ENCODE peak calls at places on chromosome 18, in ten cellular contexts. Z is CD8-positive, alpha-beta T cell; Y is Peyer's patch; N is CD8-positive, alpha-beta memory T cell; R is kidney; V is GM23248; O is heart right ventricle; B is left ventricle myocardium inferior; W is lower lobe of right lung; G is CD4-positive, alpha-beta T cell. J is an unnamed sample.

GRCh38 chr18:70982292-70982691 is 693.4 kb downstream of the SOCS6 start:
- DNase-seq in Z (no peak), Y (no peak), N (no peak), R (no peak), V (no peak), O (no peak), B (no peak), W (no peak), G (no peak), J (no peak)

GRCh38 chr18:58687871-58688308 is 16.6 kb downstream of the MALT1 start:
- DNase-seq in Z (peak; percentile 61), Y (peak; percentile 69), N (peak; percentile 42), R (no peak), V (no peak), O (no peak), B (no peak), W (no peak), G (peak; percentile 40), J (peak; percentile 67)

GRCh38 chr18:8769509-8769908 is 64.2 kb downstream of the MTCL1 start:
- DNase-seq in Z (no peak), Y (peak; percentile 18), N (no peak), R (no peak), V (no peak), O (no peak), B (no peak), W (no peak), G (no peak), J (no peak)

GRCh38 chr18:59218018-59218417 is 1.9 kb upstream of the GRP start:
- DNase-seq in Z (no peak), Y (no peak), N (no peak), R (no peak), V (no peak), O (no peak), B (no peak), W (no peak), G (no peak), J (no peak)

GRCh38 chr18:32612651-32613050 is 142.0 kb upstream of the GAREM1 start:
- DNase-seq in Z (no peak), Y (no peak), N (no peak), R (no peak), V (no peak), O (no peak), B (no peak), W (no peak), G (no peak), J (no peak)

GRCh38 chr18:45686892-45687611 is 36.9 kb upstream of the SLC14A1 start:
- DNase-seq in Z (peak; percentile 58), Y (peak; percentile 86), N (peak; percentile 39), R (peak; percentile 77), V (no peak), O (no peak), B (no peak), W (peak; percentile 72), G (peak; percentile 30), J (no peak)

GRCh38 chr18:11034816-11035215 is 114.6 kb downstream of the PIEZO2 start:
- DNase-seq in Z (no peak), Y (no peak), N (no peak), R (no peak), V (peak; percentile 21), O (no peak), B (no peak), W (no peak), G (no peak), J (no peak)

GRCh38 chr18:9831046-9831722 is 54.6 kb upstream of the TXNDC2 start:
- DNase-seq in Z (no peak), Y (no peak), N (no peak), R (no peak), V (no peak), O (no peak), B (no peak), W (no peak), G (no peak), J (no peak)

GRCh38 chr18:3248062-3248669 is 565 bp downstream of the MYL12A start:
- DNase-seq in Z (no peak), Y (no peak), N (no peak), R (no peak), V (peak; percentile 72), O (peak; percentile 50), B (peak; percentile 27), W (no peak), G (peak; percentile 17), J (no peak)

GRCh38 chr18:14914771-14915170 is 166.8 kb downstream of the ANKRD30B start:
- DNase-seq in Z (no peak), Y (no peak), N (no peak), R (no peak), V (peak; percentile 7), O (no peak), B (no peak), W (no peak), G (no peak), J (no peak)

GRCh38 chr18:14914126-14914525 is 166.2 kb downstream of the ANKRD30B start:
- DNase-seq in Z (no peak), Y (no peak), N (no peak), R (no peak), V (no peak), O (no peak), B (no peak), W (no peak), G (no peak), J (no peak)

GRCh38 chr18:14917311-14917710 is 169.3 kb downstream of the ANKRD30B start:
- DNase-seq in Z (no peak), Y (no peak), N (no peak), R (no peak), V (no peak), O (no peak), B (no peak), W (no peak), G (no peak), J (no peak)

GRCh38 chr18:14916851-14917250 is 168.9 kb downstream of the ANKRD30B start:
- DNase-seq in Z (no peak), Y (no peak), N (no peak), R (no peak), V (no peak), O (no peak), B (no peak), W (no peak), G (no peak), J (no peak)

DNA sequence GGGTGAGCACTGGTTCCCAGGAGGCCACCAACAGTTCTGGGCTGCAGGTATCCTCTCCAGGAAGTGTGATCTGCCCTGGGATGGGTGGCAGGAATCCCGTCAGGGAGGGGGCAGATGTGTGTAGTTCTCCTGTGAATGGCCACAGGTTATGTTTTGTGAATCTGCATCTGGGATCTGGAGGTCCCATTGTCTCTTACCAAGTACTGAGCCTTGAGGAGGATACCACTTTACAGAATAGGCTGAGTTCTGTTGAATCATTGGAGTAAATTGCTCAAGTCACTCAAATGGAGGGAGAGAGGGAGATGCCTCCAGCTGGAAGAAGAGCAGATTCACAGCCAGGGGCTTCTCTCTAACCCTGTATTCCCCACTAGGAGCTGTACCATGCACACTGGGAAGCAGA is 168.2 kb downstream of the ANKRD30B start:
- DNase-seq in Z (no peak), Y (no peak), N (no peak), R (no peak), V (no peak), O (no peak), B (no peak), W (no peak), G (no peak), J (no peak)
- H3K9me3 ChIP-seq in Z (no peaks in the 10 kb centered on the region), Y (no peaks in the 10 kb centered on the region), N (no peaks in the 10 kb centered on the region), R (no peaks in the 10 kb centered on the region), V (no peaks in the 10 kb centered on the region), O (no peaks in the 10 kb centered on the region), B (no peaks in the 10 kb centered on the region), W (no peaks in the 10 kb centered on the region), G (no peaks in the 10 kb centered on the region), J (no peaks in the 10 kb centered on the region)

GRCh38 chr18:34740101-34740500 is 30.0 kb downstream of the DTNA start:
- DNase-seq in Z (no peak), Y (no peak), N (no peak), R (no peak), V (no peak), O (no peak), B (no peak), W (no peak), G (no peak), J (no peak)
- H3K9me3 ChIP-seq in Z (no peaks in the 10 kb centered on the region), Y (no peaks in the 10 kb centered on the region), N (no peaks in the 10 kb centered on the region), R (no peaks in the 10 kb centered on the region), V (no peaks in the 10 kb centered on the region), O (no peaks in the 10 kb centered on the region), B (no peaks in the 10 kb centered on the region), W (no peaks in the 10 kb centered on the region), G (no peaks in the 10 kb centered on the region), J (no peaks in the 10 kb centered on the region)

GRCh38 chr18:55136258-55136657 is 177.0 kb upstream of the CCDC68 start:
- DNase-seq in Z (no peak), Y (no peak), N (no peak), R (no peak), V (no peak), O (no peak), B (no peak), W (no peak), G (no peak), J (no peak)
- H3K9me3 ChIP-seq in Z (no peaks in the 10 kb centered on the region), Y (no peaks in the 10 kb centered on the region), N (no peaks in the 10 kb centered on the region), R (no peaks in the 10 kb centered on the region), V (no peaks in the 10 kb centered on the region), O (no peaks in the 10 kb centered on the region), B (no peaks in the 10 kb centered on the region), W (no peaks in the 10 kb centered on the region), G (no peaks in the 10 kb centered on the region), J (no peaks in the 10 kb centered on the region)

GRCh38 chr18:42255908-42256765 is 301.1 kb downstream of the PIK3C3 start:
- DNase-seq in Z (no peak), Y (no peak), N (no peak), R (no peak), V (no peak), O (no peak), B (no peak), W (no peak), G (no peak), J (no peak)
- H3K9me3 ChIP-seq in Z (no peaks in the 10 kb centered on the region), Y (no peaks in the 10 kb centered on the region), N (no peaks in the 10 kb centered on the region), R (no peaks in the 10 kb centered on the region), V (no peaks in the 10 kb centered on the region), O (peaks cover 7% of the 10 kb centered on the region), B (peaks cover 21% of the 10 kb centered on the region), W (no peaks in the 10 kb centered on the region), G (no peaks in the 10 kb centered on the region), J (no peaks in the 10 kb centered on the region)

DNA sequence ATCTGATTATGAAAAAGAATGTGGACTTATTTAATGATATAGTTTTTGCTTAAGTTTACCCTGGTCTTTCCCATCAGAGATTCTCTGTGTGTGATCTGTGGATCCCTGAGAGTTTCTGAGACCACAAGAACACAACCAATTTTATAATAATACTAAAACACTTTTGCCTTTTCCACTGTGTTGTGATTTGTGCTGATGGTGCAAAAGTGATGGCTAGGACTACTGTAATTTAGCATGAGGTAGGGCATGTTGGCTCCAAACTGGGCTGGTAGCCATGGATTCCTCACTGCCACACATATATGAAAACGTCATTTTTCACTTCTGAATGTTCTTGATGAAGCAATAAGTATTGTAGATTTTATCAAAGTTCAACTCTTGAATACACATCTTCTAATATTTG is 15.2 kb upstream of the SERPINB3 start:
- DNase-seq in Z (no peak), Y (no peak), N (no peak), R (no peak), V (peak; percentile 44), O (no peak), B (no peak), W (no peak), G (no peak), J (no peak)
- H3K9me3 ChIP-seq in Z (no peaks in the 10 kb centered on the region), Y (no peaks in the 10 kb centered on the region), N (no peaks in the 10 kb centered on the region), R (no peaks in the 10 kb centered on the region), V (no peaks in the 10 kb centered on the region), O (no peaks in the 10 kb centered on the region), B (no peaks in the 10 kb centered on the region), W (no peaks in the 10 kb centered on the region), G (no peaks in the 10 kb centered on the region), J (no peaks in the 10 kb centered on the region)

GRCh38 chr18:78974115-78974740 is 5.4 kb upstream of the SALL3 start:
- DNase-seq in Z (no peak), Y (no peak), N (no peak), R (peak; percentile 32), V (no peak), O (no peak), B (no peak), W (no peak), G (no peak), J (no peak)
- H3K9me3 ChIP-seq in Z (no peaks in the 10 kb centered on the region), Y (no peaks in the 10 kb centered on the region), N (no peaks in the 10 kb centered on the region), R (no peaks in the 10 kb centered on the region), V (no peaks in the 10 kb centered on the region), O (no peaks in the 10 kb centered on the region), B (no peaks in the 10 kb centered on the region), W (no peaks in the 10 kb centered on the region), G (no peaks in the 10 kb centered on the region), J (no peaks in the 10 kb centered on the region)

J was measured in T-helper 17 cell.